ENCODE peak calls at places on chromosomes 12 and 14, in nine cellular contexts. Y, A, M, F, X, K, J, B and O are unnamed samples.

GRCh38 chr12:128803788-128804187 is 20.0 kb downstream of the SLC15A4 start:
- DNase-seq in Y (no peak), A (no peak), M (no peak), F (no peak), X (no peak), K (no peak), J (no peak), B (no peak), O (no peak)

GRCh38 chr14:75147423-75148071 is 20.7 kb upstream of the NEK9 start:
- DNase-seq in Y (no peak), A (no peak), M (no peak), F (peak; percentile 97), X (peak; percentile 96), K (peak; percentile 74), J (peak; percentile 21), B (peak; percentile 89), O (no peak)

GRCh38 chr14:53533384-53533975 is 380.4 kb upstream of the DDHD1 start:
- DNase-seq in Y (no peak), A (no peak), M (no peak), F (no peak), X (no peak), K (no peak), J (no peak), B (no peak), O (no peak)

GRCh38 chr12:71627438-71628002 is 36.1 kb downstream of the ZFC3H1 start:
- DNase-seq in Y (no peak), A (no peak), M (no peak), F (no peak), X (no peak), K (no peak), J (no peak), B (no peak), O (no peak)

GRCh38 chr12:44847888-44848770 is 28.0 kb downstream of the NELL2 start:
- DNase-seq in Y (peak; percentile 21), A (no peak), M (no peak), F (peak; percentile 45), X (no peak), K (no peak), J (no peak), B (no peak), O (no peak)

GRCh38 chr12:122669397-122670070 is 33.6 kb downstream of the HCAR2 start:
- DNase-seq in Y (no peak), A (no peak), M (no peak), F (no peak), X (no peak), K (no peak), J (peak; percentile 65), B (no peak), O (no peak)

GRCh38 chr12:59070534-59070933 is 150.2 kb upstream of the LRIG3 start:
- DNase-seq in Y (no peak), A (no peak), M (no peak), F (no peak), X (no peak), K (no peak), J (no peak), B (no peak), O (no peak)

GRCh38 chr14:55976219-55976618 is 142.0 kb upstream of the PELI2 start:
- DNase-seq in Y (no peak), A (no peak), M (peak; percentile 67), F (no peak), X (no peak), K (no peak), J (no peak), B (no peak), O (no peak)

GRCh38 chr14:100905166-100905565 is 1.6 kb upstream of the RTL1 start:
- DNase-seq in Y (no peak), A (no peak), M (no peak), F (no peak), X (no peak), K (no peak), J (no peak), B (no peak), O (no peak)

GRCh38 chr12:131912526-131913274 is 16.4 kb upstream of the PUS1 start:
- DNase-seq in Y (no peak), A (peak; percentile 31), M (no peak), F (peak; percentile 95), X (peak; percentile 62), K (peak; percentile 94), J (peak; percentile 61), B (peak; percentile 41), O (no peak)

GRCh38 chr12:50625029-50625875 is 120.5 kb downstream of the DIP2B start:
- DNase-seq in Y (no peak), A (no peak), M (no peak), F (no peak), X (no peak), K (no peak), J (no peak), B (no peak), O (peak; percentile 70)

GRCh38 chr12:34600592-34601462 is 578.5 kb downstream of the ALG10 start:
- DNase-seq in Y (no peak), A (no peak), M (no peak), F (no peak), X (no peak), K (peak; percentile 17), J (no peak), B (no peak), O (no peak)

GRCh38 chr14:89507521-89507920 is 90.5 kb upstream of the FOXN3 start:
- DNase-seq in Y (no peak), A (peak; percentile 72), M (no peak), F (peak; percentile 59), X (no peak), K (no peak), J (peak; percentile 64), B (no peak), O (no peak)

GRCh38 chr12:12482150-12482761 is 80.4 kb downstream of the DUSP16 start:
- DNase-seq in Y (no peak), A (no peak), M (no peak), F (no peak), X (no peak), K (no peak), J (no peak), B (no peak), O (no peak)

GRCh38 chr12:52175411-52176350 is 16.1 kb downstream of the KRT80 start:
- DNase-seq in Y (no peak), A (no peak), M (no peak), F (no peak), X (no peak), K (no peak), J (no peak), B (no peak), O (no peak)

GRCh38 chr14:100067481-100067880 is 2.3 kb downstream of the EVL start:
- DNase-seq in Y (no peak), A (no peak), M (no peak), F (no peak), X (no peak), K (no peak), J (no peak), B (no peak), O (no peak)

GRCh38 chr12:67940780-67941243 is 48.4 kb upstream of the IFNG-AS1 start:
- DNase-seq in Y (no peak), A (peak; percentile 8), M (no peak), F (peak; percentile 23), X (no peak), K (no peak), J (no peak), B (no peak), O (no peak)